ENCODE peak calls at places on chromosomes 1 and 21, in five cellular contexts. V is upper lobe of right lung, R is AG04450, H is hepatocyte, A is breast epithelium. P is an unnamed sample.

GRCh38 chr1:6185635-6186382 is 5.7 kb upstream of the CHD5 start:
- DNase-seq in V (no peak), R (no peak), H (peak), A (no peak), P (no peak)

GRCh38 chr1:165897326-165898303 is 70.2 kb downstream of the UCK2 start:
- DNase-seq in V (no peak), R (no peak), H (no peak), A (no peak), P (no peak)

GRCh38 chr1:56710646-56711045 is 65.5 kb downstream of the PRKAA2 start:
- DNase-seq in V (no peak), R (peak), H (peak), A (no peak), P (no peak)

GRCh38 chr1:6869002-6869380 is 83.7 kb downstream of the CAMTA1 start:
- DNase-seq in V (no peak), R (no peak), H (no peak), A (no peak), P (no peak)

GRCh38 chr1:97832490-97832889 is 88.3 kb downstream of the DPYD start:
- DNase-seq in V (no peak), R (no peak), H (no peak), A (no peak), P (no peak)

GRCh38 chr1:218339267-218339831 is 5.8 kb upstream of the TGFB2 start:
- DNase-seq in V (no peak), R (no peak), H (peak), A (no peak), P (no peak)

GRCh38 chr1:222331765-222332164 is 216.1 kb downstream of the HHIPL2 start:
- DNase-seq in V (no peak), R (peak), H (no peak), A (no peak), P (no peak)

GRCh38 chr21:43287111-43287973 is 118.5 kb downstream of the CRYAA start:
- DNase-seq in V (peak), R (no peak), H (no peak), A (no peak), P (no peak)

GRCh38 chr1:181479137-181479745 is 4.1 kb upstream of the CACNA1E start:
- DNase-seq in V (no peak), R (peak), H (peak), A (no peak), P (no peak)

GRCh38 chr1:45018599-45019230 is 6.7 kb downstream of the UROD start:
- DNase-seq in V (peak), R (peak), H (peak), A (peak), P (peak)

GRCh38 chr1:119971710-119972570 is 75.6 kb upstream of the ADAM30 start:
- DNase-seq in V (no peak), R (no peak), H (no peak), A (no peak), P (no peak)

GRCh38 chr1:118147542-118147941 is 37.5 kb downstream of the SPAG17 start:
- DNase-seq in V (no peak), R (peak), H (peak), A (no peak), P (no peak)

GRCh38 chr21:28827422-28827821 is 165.3 kb downstream of the LTN1 start:
- DNase-seq in V (no peak), R (no peak), H (no peak), A (no peak), P (no peak)

GRCh38 chr1:157107702-157108101 is 8.1 kb upstream of the ETV3L start:
- DNase-seq in V (peak), R (no peak), H (no peak), A (no peak), P (no peak)

GRCh38 chr1:234125283-234125682 is 220.8 kb downstream of the SLC35F3 start:
- DNase-seq in V (no peak), R (no peak), H (peak), A (no peak), P (no peak)

GRCh38 chr1:85278853-85279314 is 2.5 kb upstream of the BCL10 start:
- DNase-seq in V (no peak), R (peak), H (peak), A (no peak), P (no peak)

GRCh38 chr1:36560621-36561364 is 78.1 kb upstream of the CSF3R start:
- DNase-seq in V (no peak), R (no peak), H (no peak), A (peak), P (peak)

GRCh38 chr1:63698001-63698838 is 75.6 kb upstream of the ROR1 start:
- DNase-seq in V (no peak), R (no peak), H (peak), A (no peak), P (peak)

GRCh38 chr1:64323054-64323453 is 119.6 kb downstream of the UBE2U start:
- DNase-seq in V (no peak), R (no peak), H (no peak), A (no peak), P (no peak)

GRCh38 chr1:25952851-25953401 is 44.9 kb downstream of the PAFAH2 start:
- DNase-seq in V (no peak), R (peak), H (no peak), A (no peak), P (no peak)

GRCh38 chr1:231162300-231162969 is 577 bp downstream of the TRIM67 start:
- DNase-seq in V (peak), R (no peak), H (peak), A (no peak), P (no peak)

GRCh38 chr1:187605736-187606135 is 777.0 kb downstream of the PLA2G4A start:
- DNase-seq in V (no peak), R (no peak), H (no peak), A (no peak), P (no peak)

GRCh38 chr21:37166733-37167132 is 93.7 kb downstream of the TTC3 start:
- DNase-seq in V (no peak), R (no peak), H (peak), A (no peak), P (no peak)
- TF ChIP-seq CTCF in V (peak), R (no peak), H (peak), A (no peak), P (no peak)

GRCh38 chr1:197910120-197911110 is 6.8 kb upstream of the LHX9 start:
- DNase-seq in V (no peak), R (no peak), H (no peak), A (no peak), P (no peak)
- H3K4me3 ChIP-seq in V (peak), R (no peak), H (no peak), A (peak), P (peak)

GRCh38 chr1:15155191-15155590 is 1.6 kb downstream of the TMEM51 start:
- DNase-seq in V (peak), R (no peak), H (no peak), A (no peak), P (no peak)

GRCh38 chr1:15157524-15158399 is 4.2 kb downstream of the TMEM51 start:
- DNase-seq in V (peak), R (no peak), H (no peak), A (no peak), P (no peak)

GRCh38 chr1:15158506-15159165 is 5.1 kb downstream of the TMEM51 start:
- DNase-seq in V (no peak), R (peak), H (peak), A (no peak), P (no peak)

GRCh38 chr1:15155760-15156743 is 2.5 kb downstream of the TMEM51 start:
- DNase-seq in V (peak), R (no peak), H (no peak), A (no peak), P (no peak)

GRCh38 chr1:15156807-15157380 is 3.3 kb downstream of the TMEM51 start:
- DNase-seq in V (peak), R (no peak), H (no peak), A (no peak), P (no peak)
- H3K27ac ChIP-seq in V (no peak), R (no peak), H (peak), A (no peak), P (no peak)

GRCh38 chr1:10515627-10516026 is 40.9 kb downstream of the PEX14 start:
- DNase-seq in V (no peak), R (no peak), H (no peak), A (no peak), P (no peak)

GRCh38 chr1:10516925-10517676 is 42.4 kb downstream of the PEX14 start:
- DNase-seq in V (no peak), R (no peak), H (no peak), A (no peak), P (no peak)

GRCh38 chr1:10513199-10513598 is 38.4 kb downstream of the PEX14 start:
- DNase-seq in V (no peak), R (no peak), H (no peak), A (no peak), P (no peak)

GRCh38 chr1:10516244-10516643 is 41.5 kb downstream of the PEX14 start:
- DNase-seq in V (no peak), R (no peak), H (no peak), A (no peak), P (no peak)

GRCh38 chr1:10514490-10515235 is 39.9 kb downstream of the PEX14 start:
- DNase-seq in V (no peak), R (no peak), H (peak), A (no peak), P (no peak)
- TF ChIP-seq CTCF in V (peak), R (peak), H (peak), A (peak), P (no peak)

GRCh38 chr1:22857661-22858060 is 115.0 kb downstream of the LACTBL1 start:
- DNase-seq in V (no peak), R (no peak), H (no peak), A (no peak), P (no peak)
- H3K4me3 ChIP-seq in V (no peak), R (no peak), H (no peak), A (no peak), P (no peak)